ENCODE peak calls at places on chromosomes 7 and 10, in six cellular contexts. K is GM10248, T is H9, Q is NB4, J is fibroblast of the aortic adventitia, E is endothelial cell. A is an unnamed sample.

GRCh38 chr10:71431945-71432905 is 35.5 kb downstream of the CDH23 start:
- DNase-seq in K (no peak), T (peak; percentile 55), Q (no peak), J (no peak), E (no peak), A (no peak)

GRCh38 chr10:114751856-114752255 is 69.7 kb upstream of the FHIP2A start:
- DNase-seq in K (no peak), T (no peak), Q (no peak), J (peak; percentile 58), E (no peak), A (no peak)

GRCh38 chr7:94701555-94701973 is 45.6 kb upstream of the SGCE start:
- DNase-seq in K (no peak), T (no peak), Q (no peak), J (peak; percentile 30), E (peak; percentile 5), A (no peak)

GRCh38 chr7:27182861-27183681 is 2.0 kb downstream of the HOXA11 start:
- DNase-seq in K (no peak), T (peak; percentile 71), Q (peak; percentile 61), J (no peak), E (no peak), A (no peak)

GRCh38 chr7:50357346-50357745 is 52.8 kb downstream of the IKZF1 start:
- DNase-seq in K (no peak), T (no peak), Q (no peak), J (no peak), E (no peak), A (no peak)

GRCh38 chr7:128203047-128203491 is 38.0 kb upstream of the LEP start:
- DNase-seq in K (no peak), T (peak; percentile 4), Q (no peak), J (no peak), E (no peak), A (no peak)

GRCh38 chr10:95312986-95313495 is 22.2 kb upstream of the PDLIM1 start:
- DNase-seq in K (no peak), T (no peak), Q (no peak), J (no peak), E (no peak), A (no peak)

GRCh38 chr7:76054129-76055120 is 6.5 kb downstream of the MDH2 start:
- DNase-seq in K (no peak), T (no peak), Q (peak; percentile 96), J (peak; percentile 35), E (no peak), A (no peak)

GRCh38 chr7:1669954-1670893 is at the start of gene ELFN1:
- DNase-seq in K (peak; percentile 26), T (peak; percentile 83), Q (peak; percentile 50), J (peak; percentile 40), E (peak; percentile 53), A (peak; percentile 18)

GRCh38 chr10:124017729-124018128 is 75.7 kb downstream of the CHST15 start:
- DNase-seq in K (no peak), T (no peak), Q (no peak), J (no peak), E (no peak), A (no peak)

GRCh38 chr10:69411476-69411875 is 5.2 kb downstream of the TACR2 start:
- DNase-seq in K (no peak), T (no peak), Q (no peak), J (no peak), E (no peak), A (no peak)

GRCh38 chr7:131355917-131356777 is 28.5 kb downstream of the MKLN1 start:
- DNase-seq in K (no peak), T (no peak), Q (no peak), J (no peak), E (no peak), A (peak; percentile 42)

GRCh38 chr7:147756290-147756689 is 834.3 kb upstream of the C7orf33 start:
- DNase-seq in K (no peak), T (no peak), Q (no peak), J (no peak), E (no peak), A (no peak)

GRCh38 chr7:43248961-43249807 is 136.7 kb downstream of the HECW1 start:
- DNase-seq in K (no peak), T (no peak), Q (no peak), J (peak; percentile 62), E (no peak), A (no peak)

GRCh38 chr10:69439350-69439739 is 11.9 kb upstream of the TSPAN15 start:
- DNase-seq in K (no peak), T (no peak), Q (peak; percentile 39), J (no peak), E (no peak), A (no peak)

GRCh38 chr10:11539191-11539868 is 72.1 kb downstream of the USP6NL start:
- DNase-seq in K (no peak), T (no peak), Q (peak; percentile 30), J (peak; percentile 69), E (no peak), A (no peak)

GRCh38 chr10:72087969-72088878 is at the start of gene SPOCK2:
- DNase-seq in K (peak; percentile 53), T (no peak), Q (peak; percentile 44), J (no peak), E (no peak), A (no peak)

GRCh38 chr7:137835486-137836112 is 11.2 kb downstream of the DGKI start:
- DNase-seq in K (no peak), T (no peak), Q (no peak), J (no peak), E (no peak), A (no peak)

GRCh38 chr10:49284356-49284755 is 14.6 kb upstream of the C10orf71 start:
- DNase-seq in K (no peak), T (no peak), Q (no peak), J (no peak), E (no peak), A (no peak)

GRCh38 chr10:22823109-22823508 is 104.7 kb upstream of the ARMC3 start:
- DNase-seq in K (no peak), T (no peak), Q (no peak), J (peak; percentile 83), E (no peak), A (no peak)

GRCh38 chr7:44225566-44226395 is 25.0 kb downstream of the YKT6 start:
- DNase-seq in K (no peak), T (no peak), Q (no peak), J (no peak), E (peak; percentile 4), A (no peak)

GRCh38 chr7:36653011-36653670 is 71.2 kb downstream of the AOAH start:
- DNase-seq in K (no peak), T (no peak), Q (no peak), J (peak; percentile 67), E (no peak), A (no peak)

GRCh38 chr7:81430150-81430549 is 339.7 kb downstream of the HGF start:
- DNase-seq in K (no peak), T (no peak), Q (no peak), J (peak; percentile 69), E (no peak), A (no peak)

GRCh38 chr7:144019457-144019856 is 19.3 kb downstream of the OR6B1 start:
- DNase-seq in K (no peak), T (no peak), Q (no peak), J (peak; percentile 92), E (no peak), A (no peak)

GRCh38 chr7:104111294-104111693 is 96.5 kb downstream of the ORC5 start:
- DNase-seq in K (no peak), T (no peak), Q (no peak), J (no peak), E (no peak), A (no peak)

GRCh38 chr7:104106106-104106505 is 101.7 kb downstream of the ORC5 start:
- DNase-seq in K (no peak), T (no peak), Q (peak; percentile 18), J (peak; percentile 46), E (no peak), A (no peak)
- TF ChIP-seq CTCF in K (no peak), T (no peak), Q (no peak), J (peak; percentile 25), E (no peak), A (no peak)

GRCh38 chr10:119769886-119770285 is 44.0 kb downstream of the INPP5F start:
- DNase-seq in K (no peak), T (no peak), Q (no peak), J (peak; percentile 87), E (no peak), A (no peak)

GRCh38 chr10:119775529-119775928 is 49.7 kb downstream of the INPP5F start:
- DNase-seq in K (no peak), T (no peak), Q (no peak), J (peak; percentile 17), E (no peak), A (no peak)

GRCh38 chr10:119768455-119769094 is 42.7 kb downstream of the INPP5F start:
- DNase-seq in K (no peak), T (no peak), Q (no peak), J (peak; percentile 38), E (no peak), A (no peak)

GRCh38 chr10:119770928-119771327 is 45.1 kb downstream of the INPP5F start:
- DNase-seq in K (no peak), T (no peak), Q (no peak), J (peak; percentile 49), E (no peak), A (no peak)

DNA sequence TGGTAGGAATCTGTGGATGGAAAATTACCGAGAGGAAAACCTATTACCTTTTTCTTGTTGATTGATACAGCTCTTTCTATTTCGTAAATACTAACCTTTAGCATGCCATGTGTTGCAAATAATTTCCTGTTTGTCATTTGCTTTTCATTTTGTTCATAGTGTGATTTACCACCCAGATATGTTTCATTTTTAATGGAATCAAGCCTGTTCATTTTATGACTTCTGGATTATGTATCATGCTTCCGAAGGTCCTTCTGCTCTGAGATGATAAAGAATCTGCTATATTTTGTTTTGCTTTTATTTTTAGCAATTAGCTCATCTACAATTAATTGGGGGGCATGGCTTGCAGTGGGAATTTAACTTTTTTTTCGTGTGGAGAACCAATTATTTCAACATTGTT is 46.5 kb downstream of the INPP5F start:
- DNase-seq in K (no peak), T (no peak), Q (no peak), J (no peak), E (no peak), A (no peak)
- TF ChIP-seq CTCF in K (no peak), T (no peak), Q (no peak), J (no peak), E (no peak), A (no peak)

GRCh38 chr10:110872145-110872983 is 636 bp downstream of the PDCD4 start:
- DNase-seq in K (peak; percentile 50), T (peak; percentile 83), Q (peak; percentile 95), J (peak; percentile 79), E (peak; percentile 85), A (peak; percentile 86)
- TF ChIP-seq CTCF in K (no peak), T (peak; percentile 36), Q (peak; percentile 0), J (peak; percentile 45), E (no peak), A (peak; percentile 46)

GRCh38 chr10:129970404-129971364 is 6.6 kb upstream of the EBF3 start:
- DNase-seq in K (no peak), T (no peak), Q (peak; percentile 82), J (peak; percentile 17), E (no peak), A (no peak)

GRCh38 chr10:129969528-129970264 is 5.6 kb upstream of the EBF3 start:
- DNase-seq in K (no peak), T (no peak), Q (peak; percentile 9), J (no peak), E (no peak), A (no peak)

GRCh38 chr10:129967579-129968019 is 3.5 kb upstream of the EBF3 start:
- DNase-seq in K (no peak), T (no peak), Q (no peak), J (no peak), E (no peak), A (no peak)

GRCh38 chr10:129968020-129968861 is 4.2 kb upstream of the EBF3 start:
- DNase-seq in K (no peak), T (no peak), Q (no peak), J (no peak), E (peak; percentile 24), A (no peak)

GRCh38 chr10:129968937-129969527 is 5.0 kb upstream of the EBF3 start:
- DNase-seq in K (no peak), T (peak; percentile 85), Q (peak; percentile 82), J (peak; percentile 60), E (peak; percentile 92), A (no peak)
- TF ChIP-seq CTCF in K (peak; percentile 18), T (peak; percentile 80), Q (peak; percentile 70), J (peak; percentile 76), E (peak; percentile 79), A (no peak)

A was measured in CD14-positive monocyte.